ENCODE peak calls at places on chromosomes 1 and 21, in seven cellular contexts. One of them, this sample, is unnamed.

GRCh38 chr21:16570196-16570595 is 840.4 kb downstream of the USP25 start:
- DNase-seq in T-helper 1 cell: no peak
- DNase-seq in posterior vena cava: no peak
- DNase-seq in AG09319: no peak
- DNase-seq in fibroblast of lung: no peak
- DNase-seq in HTR-8/SVneo: no peak
- DNase-seq in NCI-H1436: no peak
- DNase-seq in this sample: no peak

GRCh38 chr1:212973899-212974298 is 23.6 kb downstream of the VASH2 start:
- DNase-seq in T-helper 1 cell: no peak
- DNase-seq in posterior vena cava: peak; percentile 19
- DNase-seq in AG09319: no peak
- DNase-seq in fibroblast of lung: no peak
- DNase-seq in HTR-8/SVneo: no peak
- DNase-seq in NCI-H1436: no peak
- DNase-seq in this sample: no peak

GRCh38 chr21:36745459-36745858 is 46.5 kb downstream of the SIM2 start:
- DNase-seq in T-helper 1 cell: no peak
- DNase-seq in posterior vena cava: peak; percentile 23
- DNase-seq in AG09319: no peak
- DNase-seq in fibroblast of lung: no peak
- DNase-seq in HTR-8/SVneo: no peak
- DNase-seq in NCI-H1436: no peak
- DNase-seq in this sample: no peak

GRCh38 chr1:229891227-229891626 is 175.8 kb upstream of the GALNT2 start:
- DNase-seq in T-helper 1 cell: no peak
- DNase-seq in posterior vena cava: no peak
- DNase-seq in AG09319: no peak
- DNase-seq in fibroblast of lung: no peak
- DNase-seq in HTR-8/SVneo: no peak
- DNase-seq in NCI-H1436: no peak
- DNase-seq in this sample: no peak

GRCh38 chr1:145990249-145991097 is 5.9 kb downstream of the TXNIP start:
- DNase-seq in T-helper 1 cell: no peak
- DNase-seq in posterior vena cava: no peak
- DNase-seq in AG09319: no peak
- DNase-seq in fibroblast of lung: peak; percentile 81
- DNase-seq in HTR-8/SVneo: no peak
- DNase-seq in NCI-H1436: no peak
- DNase-seq in this sample: no peak

GRCh38 chr1:244173765-244174164 is 122.7 kb downstream of the ZBTB18 start:
- DNase-seq in T-helper 1 cell: no peak
- DNase-seq in posterior vena cava: no peak
- DNase-seq in AG09319: no peak
- DNase-seq in fibroblast of lung: no peak
- DNase-seq in HTR-8/SVneo: peak; percentile 55
- DNase-seq in NCI-H1436: no peak
- DNase-seq in this sample: no peak

GRCh38 chr1:167297222-167298214 is 76.8 kb downstream of the POU2F1 start:
- DNase-seq in T-helper 1 cell: no peak
- DNase-seq in posterior vena cava: no peak
- DNase-seq in AG09319: no peak
- DNase-seq in fibroblast of lung: peak; percentile 67
- DNase-seq in HTR-8/SVneo: no peak
- DNase-seq in NCI-H1436: no peak
- DNase-seq in this sample: no peak

GRCh38 chr1:172041689-172042088 is 200.4 kb downstream of the DNM3 start:
- DNase-seq in T-helper 1 cell: no peak
- DNase-seq in posterior vena cava: no peak
- DNase-seq in AG09319: peak; percentile 8
- DNase-seq in fibroblast of lung: peak; percentile 41
- DNase-seq in HTR-8/SVneo: no peak
- DNase-seq in NCI-H1436: no peak
- DNase-seq in this sample: no peak

GRCh38 chr1:32725595-32725942 is 23.0 kb upstream of the SYNC start:
- DNase-seq in T-helper 1 cell: no peak
- DNase-seq in posterior vena cava: no peak
- DNase-seq in AG09319: no peak
- DNase-seq in fibroblast of lung: no peak
- DNase-seq in HTR-8/SVneo: no peak
- DNase-seq in NCI-H1436: no peak
- DNase-seq in this sample: no peak

GRCh38 chr1:172781513-172782140 is 122.7 kb downstream of the FASLG start:
- DNase-seq in T-helper 1 cell: no peak
- DNase-seq in posterior vena cava: no peak
- DNase-seq in AG09319: no peak
- DNase-seq in fibroblast of lung: peak; percentile 48
- DNase-seq in HTR-8/SVneo: no peak
- DNase-seq in NCI-H1436: no peak
- DNase-seq in this sample: no peak

GRCh38 chr1:112064344-112064743 is 74.9 kb upstream of the KCND3 start:
- DNase-seq in T-helper 1 cell: no peak
- DNase-seq in posterior vena cava: no peak
- DNase-seq in AG09319: no peak
- DNase-seq in fibroblast of lung: no peak
- DNase-seq in HTR-8/SVneo: no peak
- DNase-seq in NCI-H1436: no peak
- DNase-seq in this sample: no peak

GRCh38 chr1:76203132-76203531 is 128.6 kb downstream of the ST6GALNAC3 start:
- DNase-seq in T-helper 1 cell: no peak
- DNase-seq in posterior vena cava: no peak
- DNase-seq in AG09319: no peak
- DNase-seq in fibroblast of lung: no peak
- DNase-seq in HTR-8/SVneo: no peak
- DNase-seq in NCI-H1436: no peak
- DNase-seq in this sample: no peak

GRCh38 chr1:56627019-56627635 is 18.0 kb upstream of the PRKAA2 start:
- DNase-seq in T-helper 1 cell: no peak
- DNase-seq in posterior vena cava: no peak
- DNase-seq in AG09319: no peak
- DNase-seq in fibroblast of lung: no peak
- DNase-seq in HTR-8/SVneo: no peak
- DNase-seq in NCI-H1436: no peak
- DNase-seq in this sample: no peak

GRCh38 chr21:37914211-37914900 is 1.9 kb downstream of the KCNJ6 start:
- DNase-seq in T-helper 1 cell: no peak
- DNase-seq in posterior vena cava: no peak
- DNase-seq in AG09319: no peak
- DNase-seq in fibroblast of lung: peak; percentile 17
- DNase-seq in HTR-8/SVneo: no peak
- DNase-seq in NCI-H1436: no peak
- DNase-seq in this sample: no peak

GRCh38 chr1:58734630-58735029 is 34.8 kb upstream of the MYSM1 start:
- DNase-seq in T-helper 1 cell: no peak
- DNase-seq in posterior vena cava: no peak
- DNase-seq in AG09319: no peak
- DNase-seq in fibroblast of lung: no peak
- DNase-seq in HTR-8/SVneo: no peak
- DNase-seq in NCI-H1436: no peak
- DNase-seq in this sample: no peak

GRCh38 chr1:36247538-36247937 is 23.3 kb downstream of the THRAP3 start:
- DNase-seq in T-helper 1 cell: no peak
- DNase-seq in posterior vena cava: no peak
- DNase-seq in AG09319: no peak
- DNase-seq in fibroblast of lung: no peak
- DNase-seq in HTR-8/SVneo: no peak
- DNase-seq in NCI-H1436: no peak
- DNase-seq in this sample: no peak

GRCh38 chr1:98323396-98323795 is 338.1 kb upstream of the SNX7 start:
- DNase-seq in T-helper 1 cell: no peak
- DNase-seq in posterior vena cava: no peak
- DNase-seq in AG09319: peak; percentile 73
- DNase-seq in fibroblast of lung: peak; percentile 87
- DNase-seq in HTR-8/SVneo: no peak
- DNase-seq in NCI-H1436: no peak
- DNase-seq in this sample: no peak

GRCh38 chr1:62882161-62882560 is 98.2 kb downstream of the ATG4C start:
- DNase-seq in T-helper 1 cell: no peak
- DNase-seq in posterior vena cava: no peak
- DNase-seq in AG09319: no peak
- DNase-seq in fibroblast of lung: no peak
- DNase-seq in HTR-8/SVneo: no peak
- DNase-seq in NCI-H1436: no peak
- DNase-seq in this sample: no peak

GRCh38 chr1:54577612-54578011 is 29.6 kb downstream of the ACOT11 start:
- DNase-seq in T-helper 1 cell: no peak
- DNase-seq in posterior vena cava: peak; percentile 93
- DNase-seq in AG09319: no peak
- DNase-seq in fibroblast of lung: peak; percentile 79
- DNase-seq in HTR-8/SVneo: no peak
- DNase-seq in NCI-H1436: no peak
- DNase-seq in this sample: no peak

GRCh38 chr1:210499956-210500355 is 171.3 kb downstream of the HHAT start:
- DNase-seq in T-helper 1 cell: no peak
- DNase-seq in posterior vena cava: no peak
- DNase-seq in AG09319: no peak
- DNase-seq in fibroblast of lung: no peak
- DNase-seq in HTR-8/SVneo: no peak
- DNase-seq in NCI-H1436: no peak
- DNase-seq in this sample: no peak

GRCh38 chr1:214318356-214318755 is 37.4 kb downstream of the SMYD2 start:
- DNase-seq in T-helper 1 cell: no peak
- DNase-seq in posterior vena cava: no peak
- DNase-seq in AG09319: no peak
- DNase-seq in fibroblast of lung: no peak
- DNase-seq in HTR-8/SVneo: no peak
- DNase-seq in NCI-H1436: no peak
- DNase-seq in this sample: no peak

GRCh38 chr1:30444850-30445249 is 278.5 kb downstream of the MATN1 start:
- DNase-seq in T-helper 1 cell: no peak
- DNase-seq in posterior vena cava: no peak
- DNase-seq in AG09319: no peak
- DNase-seq in fibroblast of lung: no peak
- DNase-seq in HTR-8/SVneo: no peak
- DNase-seq in NCI-H1436: no peak
- DNase-seq in this sample: no peak

GRCh38 chr1:30759718-30760281 is 2.2 kb upstream of the LAPTM5 start:
- DNase-seq in T-helper 1 cell: peak; percentile 64
- DNase-seq in posterior vena cava: no peak
- DNase-seq in AG09319: no peak
- DNase-seq in fibroblast of lung: no peak
- DNase-seq in HTR-8/SVneo: no peak
- DNase-seq in NCI-H1436: no peak
- DNase-seq in this sample: peak; percentile 51

GRCh38 chr1:171174895-171175294 is 10.2 kb upstream of the FMO2 start:
- DNase-seq in T-helper 1 cell: no peak
- DNase-seq in posterior vena cava: no peak
- DNase-seq in AG09319: no peak
- DNase-seq in fibroblast of lung: no peak
- DNase-seq in HTR-8/SVneo: no peak
- DNase-seq in NCI-H1436: no peak
- DNase-seq in this sample: no peak

GRCh38 chr1:201126832-201127754 is at the start of gene ASCL5:
- DNase-seq in T-helper 1 cell: no peak
- DNase-seq in posterior vena cava: no peak
- DNase-seq in AG09319: no peak
- DNase-seq in fibroblast of lung: peak; percentile 34
- DNase-seq in HTR-8/SVneo: peak; percentile 53
- DNase-seq in NCI-H1436: no peak
- DNase-seq in this sample: no peak

GRCh38 chr1:1616045-1616821 is 933 bp downstream of the MIB2 start:
- DNase-seq in T-helper 1 cell: peak; percentile 61
- DNase-seq in posterior vena cava: peak; percentile 87
- DNase-seq in AG09319: no peak
- DNase-seq in fibroblast of lung: no peak
- DNase-seq in HTR-8/SVneo: no peak
- DNase-seq in NCI-H1436: no peak
- DNase-seq in this sample: peak; percentile 47

GRCh38 chr1:167949770-167950169 is 12.9 kb upstream of the MPC2 start:
- DNase-seq in T-helper 1 cell: no peak
- DNase-seq in posterior vena cava: no peak
- DNase-seq in AG09319: no peak
- DNase-seq in fibroblast of lung: no peak
- DNase-seq in HTR-8/SVneo: no peak
- DNase-seq in NCI-H1436: no peak
- DNase-seq in this sample: no peak

GRCh38 chr1:63454269-63454668 is 68.8 kb downstream of the ITGB3BP start:
- DNase-seq in T-helper 1 cell: no peak
- DNase-seq in posterior vena cava: no peak
- DNase-seq in AG09319: peak; percentile 11
- DNase-seq in fibroblast of lung: peak; percentile 65
- DNase-seq in HTR-8/SVneo: no peak
- DNase-seq in NCI-H1436: no peak
- DNase-seq in this sample: no peak

GRCh38 chr1:90579212-90579802 is 137.8 kb downstream of the BARHL2 start:
- DNase-seq in T-helper 1 cell: no peak
- DNase-seq in posterior vena cava: no peak
- DNase-seq in AG09319: peak; percentile 1
- DNase-seq in fibroblast of lung: peak; percentile 50
- DNase-seq in HTR-8/SVneo: peak; percentile 27
- DNase-seq in NCI-H1436: peak; percentile 65
- DNase-seq in this sample: no peak

GRCh38 chr1:187928288-187928687 is 1099.5 kb downstream of the PLA2G4A start:
- DNase-seq in T-helper 1 cell: no peak
- DNase-seq in posterior vena cava: no peak
- DNase-seq in AG09319: no peak
- DNase-seq in fibroblast of lung: peak; percentile 67
- DNase-seq in HTR-8/SVneo: peak; percentile 6
- DNase-seq in NCI-H1436: peak; percentile 29
- DNase-seq in this sample: no peak

GRCh38 chr1:222616535-222616934 is 1.4 kb upstream of the MIA3 start:
- DNase-seq in T-helper 1 cell: no peak
- DNase-seq in posterior vena cava: no peak
- DNase-seq in AG09319: peak; percentile 86
- DNase-seq in fibroblast of lung: peak; percentile 70
- DNase-seq in HTR-8/SVneo: no peak
- DNase-seq in NCI-H1436: no peak
- DNase-seq in this sample: no peak

GRCh38 chr1:53324728-53325297 is 3.1 kb downstream of the LRP8 start:
- DNase-seq in T-helper 1 cell: no peak
- DNase-seq in posterior vena cava: no peak
- DNase-seq in AG09319: no peak
- DNase-seq in fibroblast of lung: peak; percentile 37
- DNase-seq in HTR-8/SVneo: no peak
- DNase-seq in NCI-H1436: no peak
- DNase-seq in this sample: no peak

GRCh38 chr1:27233677-27234053 is 767 bp upstream of the WDTC1 start:
- DNase-seq in T-helper 1 cell: no peak
- DNase-seq in posterior vena cava: no peak
- DNase-seq in AG09319: no peak
- DNase-seq in fibroblast of lung: no peak
- DNase-seq in HTR-8/SVneo: no peak
- DNase-seq in NCI-H1436: no peak
- DNase-seq in this sample: peak; percentile 45

GRCh38 chr1:93908394-93909145 is 660 bp downstream of the GCLM start:
- DNase-seq in T-helper 1 cell: peak; percentile 50
- DNase-seq in posterior vena cava: peak; percentile 84
- DNase-seq in AG09319: no peak
- DNase-seq in fibroblast of lung: no peak
- DNase-seq in HTR-8/SVneo: peak; percentile 9
- DNase-seq in NCI-H1436: no peak
- DNase-seq in this sample: peak; percentile 41

GRCh38 chr1:75727571-75727970 is 3.1 kb downstream of the ACADM start:
- DNase-seq in T-helper 1 cell: no peak
- DNase-seq in posterior vena cava: no peak
- DNase-seq in AG09319: no peak
- DNase-seq in fibroblast of lung: no peak
- DNase-seq in HTR-8/SVneo: no peak
- DNase-seq in NCI-H1436: no peak
- DNase-seq in this sample: no peak

GRCh38 chr1:17148950-17149608 is 29.8 kb upstream of the PADI2 start:
- DNase-seq in T-helper 1 cell: no peak
- DNase-seq in posterior vena cava: no peak
- DNase-seq in AG09319: no peak
- DNase-seq in fibroblast of lung: no peak
- DNase-seq in HTR-8/SVneo: no peak
- DNase-seq in NCI-H1436: no peak
- DNase-seq in this sample: no peak

This sample was measured in CD8-positive, alpha-beta T cell.